ENCODE peak calls at places on chromosomes 1 and 21, in seven cellular contexts. U, B, N, Y, E, F and C are unnamed samples.

GRCh38 chr1:56709269-56709880 is 64.3 kb downstream of the PRKAA2 start:
- DNase-seq in U (no peak), B (peak), N (peak), Y (no peak), E (peak), F (no peak), C (peak)

GRCh38 chr1:167529829-167530474 is 11.6 kb upstream of the CD247 start:
- DNase-seq in U (no peak), B (peak), N (no peak), Y (no peak), E (no peak), F (no peak), C (no peak)

GRCh38 chr1:1892079-1892762 is 1.3 kb upstream of the GNB1 start:
- DNase-seq in U (no peak), B (no peak), N (peak), Y (no peak), E (no peak), F (no peak), C (no peak)

GRCh38 chr1:22295856-22296255 is 153.0 kb upstream of the WNT4 start:
- DNase-seq in U (no peak), B (no peak), N (no peak), Y (no peak), E (no peak), F (no peak), C (no peak)

GRCh38 chr1:209199822-209200221 is 383.7 kb upstream of the CAMK1G start:
- DNase-seq in U (no peak), B (no peak), N (no peak), Y (no peak), E (no peak), F (no peak), C (no peak)

GRCh38 chr1:15260418-15261154 is 13.6 kb downstream of the FHAD1 start:
- DNase-seq in U (no peak), B (peak), N (no peak), Y (no peak), E (no peak), F (peak), C (no peak)

GRCh38 chr1:88774151-88774556 is 90.1 kb downstream of the PKN2 start:
- DNase-seq in U (no peak), B (no peak), N (no peak), Y (no peak), E (no peak), F (no peak), C (peak)

GRCh38 chr1:14377386-14377785 is 221.1 kb upstream of the KAZN start:
- DNase-seq in U (no peak), B (peak), N (no peak), Y (no peak), E (no peak), F (no peak), C (no peak)

GRCh38 chr1:82371844-82372498 is 571.2 kb downstream of the ADGRL2 start:
- DNase-seq in U (no peak), B (no peak), N (no peak), Y (no peak), E (no peak), F (no peak), C (no peak)

GRCh38 chr1:8818325-8818775 is 910 bp upstream of the RERE start:
- DNase-seq in U (peak), B (peak), N (peak), Y (no peak), E (no peak), F (no peak), C (peak)

GRCh38 chr1:7879228-7879627 is 26.4 kb upstream of the UTS2 start:
- DNase-seq in U (no peak), B (no peak), N (no peak), Y (no peak), E (no peak), F (no peak), C (no peak)

GRCh38 chr1:3153197-3153596 is 84.2 kb downstream of the PRDM16 start:
- DNase-seq in U (no peak), B (no peak), N (no peak), Y (no peak), E (no peak), F (no peak), C (no peak)

GRCh38 chr21:32336711-32337110 is 38.1 kb downstream of the MRAP start:
- DNase-seq in U (no peak), B (peak), N (no peak), Y (no peak), E (no peak), F (no peak), C (no peak)

GRCh38 chr21:43308511-43309283 is 118.2 kb downstream of the SIK1 start:
- DNase-seq in U (no peak), B (no peak), N (no peak), Y (peak), E (no peak), F (peak), C (no peak)

GRCh38 chr1:216310776-216311175 is 112.5 kb downstream of the USH2A start:
- DNase-seq in U (no peak), B (peak), N (no peak), Y (no peak), E (no peak), F (no peak), C (peak)

GRCh38 chr1:54969879-54970278 is 10.5 kb upstream of the TMEM61 start:
- DNase-seq in U (no peak), B (no peak), N (no peak), Y (no peak), E (no peak), F (no peak), C (no peak)

GRCh38 chr1:12508849-12509248 is 109.2 kb downstream of the DHRS3 start:
- DNase-seq in U (no peak), B (no peak), N (no peak), Y (no peak), E (no peak), F (no peak), C (no peak)

GRCh38 chr1:62013264-62013663 is 181.4 kb upstream of the L1TD1 start:
- DNase-seq in U (no peak), B (no peak), N (no peak), Y (no peak), E (no peak), F (no peak), C (no peak)

GRCh38 chr1:218384576-218384975 is 39.4 kb downstream of the TGFB2 start:
- DNase-seq in U (no peak), B (peak), N (no peak), Y (no peak), E (no peak), F (no peak), C (no peak)

GRCh38 chr1:50422675-50422945 is 633 bp downstream of the DMRTA2 start:
- DNase-seq in U (no peak), B (no peak), N (no peak), Y (no peak), E (no peak), F (no peak), C (no peak)

GRCh38 chr1:98385691-98386090 is 275.8 kb upstream of the SNX7 start:
- DNase-seq in U (no peak), B (peak), N (no peak), Y (no peak), E (no peak), F (no peak), C (no peak)

GRCh38 chr1:31387612-31388011 is 14.7 kb upstream of the FABP3 start:
- DNase-seq in U (no peak), B (peak), N (no peak), Y (no peak), E (no peak), F (no peak), C (no peak)

GRCh38 chr1:4121834-4122512 is 221.9 kb upstream of the C1orf174 start:
- DNase-seq in U (no peak), B (no peak), N (no peak), Y (no peak), E (no peak), F (no peak), C (no peak)

GRCh38 chr1:205538211-205538840 is 33.9 kb downstream of the CDK18 start:
- DNase-seq in U (peak), B (peak), N (no peak), Y (peak), E (no peak), F (no peak), C (no peak)

GRCh38 chr21:42140196-42140934 is 69.2 kb downstream of the UMODL1 start:
- DNase-seq in U (no peak), B (no peak), N (no peak), Y (peak), E (no peak), F (no peak), C (no peak)

GRCh38 chr21:40936771-40937261 is 89.9 kb upstream of the DSCAM start:
- DNase-seq in U (no peak), B (no peak), N (no peak), Y (no peak), E (no peak), F (no peak), C (no peak)

GRCh38 chr1:161100534-161100933 is 2.4 kb downstream of the KLHDC9 start:
- DNase-seq in U (no peak), B (no peak), N (no peak), Y (no peak), E (no peak), F (no peak), C (no peak)

GRCh38 chr1:161096514-161096913 is 1.6 kb upstream of the KLHDC9 start:
- DNase-seq in U (no peak), B (peak), N (no peak), Y (no peak), E (no peak), F (no peak), C (no peak)

GRCh38 chr1:161096015-161096414 is 2.1 kb upstream of the KLHDC9 start:
- DNase-seq in U (no peak), B (no peak), N (no peak), Y (no peak), E (no peak), F (no peak), C (no peak)

GRCh38 chr1:161099090-161099802 is 1.1 kb downstream of the KLHDC9 start:
- DNase-seq in U (no peak), B (no peak), N (no peak), Y (no peak), E (no peak), F (no peak), C (no peak)

GRCh38 chr1:161098161-161099068 is at the start of gene KLHDC9:
- DNase-seq in U (peak), B (peak), N (peak), Y (peak), E (peak), F (peak), C (peak)
- TF ChIP-seq CTCF in U (peak), B (no peak), N (no peak), Y (no peak), E (no peak), F (no peak), C (no peak)

GRCh38 chr1:223708001-223708359 is 4.4 kb upstream of the CAPN2 start:
- DNase-seq in U (no peak), B (no peak), N (no peak), Y (no peak), E (no peak), F (no peak), C (peak)

GRCh38 chr1:223710179-223711133 is 1.9 kb upstream of the CAPN2 start:
- DNase-seq in U (no peak), B (no peak), N (no peak), Y (no peak), E (no peak), F (no peak), C (no peak)

GRCh38 chr1:223711173-223711572 is 1.2 kb upstream of the CAPN2 start:
- DNase-seq in U (no peak), B (peak), N (no peak), Y (no peak), E (no peak), F (no peak), C (no peak)

GRCh38 chr1:223708651-223709268 is 3.6 kb upstream of the CAPN2 start:
- DNase-seq in U (no peak), B (no peak), N (no peak), Y (no peak), E (no peak), F (no peak), C (no peak)

GRCh38 chr1:223709598-223709997 is 2.7 kb upstream of the CAPN2 start:
- DNase-seq in U (no peak), B (peak), N (no peak), Y (no peak), E (no peak), F (no peak), C (no peak)
- TF ChIP-seq CTCF in U (no peak), B (peak), N (no peak), Y (no peak), E (peak), F (no peak), C (no peak)

GRCh38 chr1:225882008-225882698 is at the start of gene TMEM63A:
- DNase-seq in U (peak), B (peak), N (peak), Y (peak), E (no peak), F (peak), C (peak)
- TF ChIP-seq CTCF in U (peak), B (no peak), N (peak), Y (peak), E (no peak), F (peak), C (peak)

DNA sequence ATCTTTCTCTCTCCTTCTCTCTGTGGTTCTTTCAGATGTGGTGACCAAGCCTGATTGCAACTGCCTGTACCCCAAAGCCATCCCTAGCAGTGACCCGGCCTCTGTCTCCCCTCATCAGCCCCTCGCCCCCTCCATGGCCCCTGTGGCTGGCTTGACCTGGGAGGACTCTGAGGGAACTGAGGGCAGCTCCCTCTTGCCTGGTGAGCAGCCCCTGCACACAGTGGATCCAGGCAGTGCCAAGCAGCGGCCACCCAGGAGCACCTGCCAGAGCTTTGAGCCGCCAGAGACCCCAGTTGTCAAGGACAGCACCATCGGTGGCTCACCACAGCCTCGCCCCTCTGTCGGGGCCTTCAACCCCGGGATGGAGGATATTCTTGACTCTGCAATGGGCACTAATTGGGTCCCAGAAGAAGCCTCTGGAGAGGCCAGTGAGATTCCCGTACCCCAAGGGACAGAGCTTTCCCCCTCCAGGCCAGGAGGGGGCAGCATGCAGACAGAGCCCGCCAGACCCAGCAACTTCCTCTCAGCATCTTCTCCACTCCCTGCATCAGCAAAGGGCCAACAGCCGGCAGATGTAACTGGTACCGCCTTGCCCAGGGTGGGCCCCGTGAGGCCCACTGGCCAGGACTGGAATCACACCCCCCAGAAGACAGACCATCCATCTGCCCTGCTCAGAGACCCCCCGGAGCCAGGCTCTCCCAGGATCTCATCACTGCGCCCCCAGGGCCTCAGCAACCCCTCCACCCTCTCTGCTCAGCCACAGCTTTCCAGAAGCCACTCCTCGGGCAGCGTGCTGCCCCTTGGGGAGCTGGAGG is 12.7 kb downstream of the CSF1 start:
- DNase-seq in U (no peak), B (no peak), N (no peak), Y (no peak), E (no peak), F (no peak), C (no peak)
- TF ChIP-seq CTCF in U (no peak), B (peak), N (peak), Y (peak), E (peak), F (no peak), C (no peak)

GRCh38 chr1:201386208-201386607 is 8.7 kb upstream of the TNNT2 start:
- DNase-seq in U (no peak), B (no peak), N (no peak), Y (no peak), E (no peak), F (no peak), C (no peak)

GRCh38 chr1:201389066-201389465 is 10.1 kb downstream of the LAD1 start:
- DNase-seq in U (no peak), B (no peak), N (no peak), Y (no peak), E (no peak), F (no peak), C (no peak)

GRCh38 chr1:201383647-201384405 is 6.3 kb upstream of the TNNT2 start:
- DNase-seq in U (no peak), B (peak), N (no peak), Y (no peak), E (no peak), F (no peak), C (no peak)

GRCh38 chr1:201384406-201384782 is 6.9 kb upstream of the TNNT2 start:
- DNase-seq in U (no peak), B (peak), N (no peak), Y (no peak), E (no peak), F (no peak), C (no peak)

GRCh38 chr1:201385299-201385891 is 7.9 kb upstream of the TNNT2 start:
- DNase-seq in U (no peak), B (peak), N (peak), Y (peak), E (no peak), F (peak), C (peak)
- TF ChIP-seq CTCF in U (peak), B (peak), N (peak), Y (peak), E (peak), F (no peak), C (peak)

DNA sequence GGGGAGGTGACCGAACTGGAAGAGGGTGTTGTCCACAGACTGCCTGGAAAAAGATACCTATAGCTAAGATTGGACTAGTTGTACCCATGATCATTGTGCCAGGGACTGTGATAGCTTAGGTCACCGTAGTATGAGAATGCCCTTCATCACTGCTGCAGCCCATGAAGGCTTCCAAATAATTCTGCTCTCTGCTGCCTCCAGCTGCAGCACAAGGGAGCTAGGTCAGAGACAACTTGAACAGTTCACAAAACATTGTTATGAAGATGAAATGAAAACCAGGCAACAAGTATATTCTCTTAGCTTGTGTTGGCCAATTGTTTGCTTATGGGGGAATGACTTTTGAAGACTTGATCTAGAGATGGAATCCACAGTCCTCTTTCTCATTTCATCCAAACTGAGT is 246.7 kb downstream of the MRPL39 start:
- DNase-seq in U (no peak), B (peak), N (no peak), Y (no peak), E (no peak), F (no peak), C (no peak)
- TF ChIP-seq CTCF in U (no peak), B (peak), N (no peak), Y (no peak), E (peak), F (no peak), C (no peak)

DNA sequence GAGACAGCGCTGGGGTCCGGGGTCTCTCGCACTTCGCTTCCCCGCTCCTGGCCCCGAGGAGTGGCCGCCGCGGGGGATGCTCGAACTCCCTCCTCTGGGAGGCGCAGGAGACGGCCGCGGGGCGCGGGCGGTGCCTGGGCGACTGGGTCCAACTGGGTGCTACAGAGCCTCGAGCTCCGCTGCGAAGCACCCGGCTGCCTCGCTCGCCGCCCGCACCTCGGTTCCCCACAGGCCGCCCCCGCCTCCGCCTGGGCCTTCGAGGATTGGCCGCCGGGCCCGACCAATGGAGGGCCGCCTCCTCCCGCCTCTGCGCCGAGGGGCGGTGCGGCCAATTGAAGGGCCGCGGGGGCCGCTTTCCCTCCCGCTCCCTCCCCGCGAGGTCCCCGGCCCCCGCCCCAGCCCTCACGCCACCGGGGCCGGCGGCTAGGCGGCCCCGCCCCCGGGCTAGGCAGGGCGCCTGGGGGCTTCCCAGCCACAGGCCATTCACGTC is at the start of gene CNN3:
- DNase-seq in U (peak), B (peak), N (peak), Y (peak), E (no peak), F (peak), C (peak)
- TF ChIP-seq CTCF in U (no peak), B (no peak), N (no peak), Y (no peak), E (no peak), F (no peak), C (no peak)